ENCODE peak calls at places on chromosome 15, in four cellular contexts. One of them, this sample, is unnamed.

GRCh38 chr15:26891448-26891881 is 24.6 kb downstream of the GABRA5 start:
- DNase-seq in breast epithelium: peak
- DNase-seq in body of pancreas: peak
- DNase-seq in Peyer's patch: no peak
- DNase-seq in this sample: peak

GRCh38 chr15:81642451-81642990 is 268.5 kb upstream of the TMC3 start:
- DNase-seq in body of pancreas: no peak
- DNase-seq in breast epithelium: no peak
- DNase-seq in Peyer's patch: no peak
- DNase-seq in this sample: no peak

GRCh38 chr15:91032919-91033803 is 10.8 kb upstream of the VPS33B start:
- DNase-seq in Peyer's patch: peak
- DNase-seq in body of pancreas: peak
- DNase-seq in breast epithelium: peak
- DNase-seq in this sample: peak

GRCh38 chr15:28915041-28915810 is 29.5 kb downstream of the APBA2 start:
- DNase-seq in body of pancreas: no peak
- DNase-seq in Peyer's patch: no peak
- DNase-seq in breast epithelium: no peak
- DNase-seq in this sample: no peak

GRCh38 chr15:71746719-71747118 is 63.6 kb upstream of the NR2E3 start:
- DNase-seq in breast epithelium: peak
- DNase-seq in body of pancreas: no peak
- DNase-seq in Peyer's patch: no peak
- DNase-seq in this sample: no peak

GRCh38 chr15:58546635-58547627 is 115.1 kb downstream of the LIPC start:
- DNase-seq in body of pancreas: peak
- DNase-seq in breast epithelium: no peak
- DNase-seq in Peyer's patch: no peak
- DNase-seq in this sample: peak

GRCh38 chr15:65290228-65290627 is 3.5 kb upstream of the PARP16 start:
- DNase-seq in body of pancreas: no peak
- DNase-seq in breast epithelium: no peak
- DNase-seq in Peyer's patch: no peak
- DNase-seq in this sample: no peak

GRCh38 chr15:101455291-101455916 is 34.1 kb downstream of the PCSK6 start:
- DNase-seq in breast epithelium: peak
- DNase-seq in body of pancreas: no peak
- DNase-seq in Peyer's patch: no peak
- DNase-seq in this sample: peak

GRCh38 chr15:90031231-90031791 is 30.2 kb downstream of the ZNF710 start:
- DNase-seq in Peyer's patch: peak
- DNase-seq in body of pancreas: no peak
- DNase-seq in breast epithelium: no peak
- DNase-seq in this sample: peak

GRCh38 chr15:32700501-32701150 is 17.2 kb upstream of the GREM1 start:
- DNase-seq in body of pancreas: peak
- DNase-seq in Peyer's patch: no peak
- DNase-seq in breast epithelium: no peak
- DNase-seq in this sample: no peak

GRCh38 chr15:56765252-56765651 is 31.9 kb upstream of the ZNF280D start:
- DNase-seq in Peyer's patch: no peak
- DNase-seq in body of pancreas: no peak
- DNase-seq in breast epithelium: no peak
- DNase-seq in this sample: no peak

GRCh38 chr15:78140296-78140695 is 8.9 kb upstream of the IDH3A start:
- DNase-seq in Peyer's patch: no peak
- DNase-seq in body of pancreas: no peak
- DNase-seq in breast epithelium: no peak
- DNase-seq in this sample: no peak

GRCh38 chr15:67033012-67033411 is 32.4 kb upstream of the SMAD3 start:
- DNase-seq in breast epithelium: no peak
- DNase-seq in body of pancreas: no peak
- DNase-seq in Peyer's patch: no peak
- DNase-seq in this sample: no peak

GRCh38 chr15:40080104-40080503 is 28.6 kb downstream of the BMF start:
- DNase-seq in body of pancreas: no peak
- DNase-seq in Peyer's patch: no peak
- DNase-seq in breast epithelium: no peak
- DNase-seq in this sample: no peak

GRCh38 chr15:64635486-64635815 is 139.9 kb downstream of the RBPMS2 start:
- DNase-seq in body of pancreas: no peak
- DNase-seq in Peyer's patch: no peak
- DNase-seq in breast epithelium: no peak
- DNase-seq in this sample: no peak

GRCh38 chr15:57464480-57464879 is 88.2 kb downstream of the CGNL1 start:
- DNase-seq in Peyer's patch: no peak
- DNase-seq in body of pancreas: no peak
- DNase-seq in breast epithelium: no peak
- DNase-seq in this sample: no peak

GRCh38 chr15:86568378-86568777 is 488.7 kb downstream of the AGBL1 start:
- DNase-seq in body of pancreas: no peak
- DNase-seq in breast epithelium: no peak
- DNase-seq in Peyer's patch: no peak
- DNase-seq in this sample: no peak

GRCh38 chr15:71484080-71484479 is 326.3 kb upstream of the NR2E3 start:
- DNase-seq in body of pancreas: no peak
- DNase-seq in breast epithelium: no peak
- DNase-seq in Peyer's patch: no peak
- DNase-seq in this sample: no peak

GRCh38 chr15:63381301-63382192 is at the start of gene CA12:
- DNase-seq in Peyer's patch: peak
- DNase-seq in breast epithelium: peak
- DNase-seq in body of pancreas: peak
- DNase-seq in this sample: no peak

GRCh38 chr15:25939122-25939521 is 76.0 kb upstream of the ATP10A start:
- DNase-seq in breast epithelium: no peak
- DNase-seq in Peyer's patch: no peak
- DNase-seq in body of pancreas: no peak
- DNase-seq in this sample: no peak

GRCh38 chr15:55403531-55403930 is 4.6 kb downstream of the CCPG1 start:
- DNase-seq in breast epithelium: no peak
- DNase-seq in body of pancreas: no peak
- DNase-seq in Peyer's patch: no peak
- DNase-seq in this sample: no peak

GRCh38 chr15:35663956-35664355 is 118.0 kb upstream of the DPH6 start:
- DNase-seq in breast epithelium: no peak
- DNase-seq in body of pancreas: no peak
- DNase-seq in Peyer's patch: no peak
- DNase-seq in this sample: no peak

GRCh38 chr15:26628879-26629529 is 143.9 kb downstream of the GABRB3 start:
- DNase-seq in Peyer's patch: peak
- DNase-seq in breast epithelium: peak
- DNase-seq in body of pancreas: peak
- DNase-seq in this sample: peak

GRCh38 chr15:77944002-77944867 is 133.3 kb downstream of the TBC1D2B start:
- DNase-seq in breast epithelium: peak
- DNase-seq in body of pancreas: peak
- DNase-seq in Peyer's patch: peak
- DNase-seq in this sample: peak

DNA sequence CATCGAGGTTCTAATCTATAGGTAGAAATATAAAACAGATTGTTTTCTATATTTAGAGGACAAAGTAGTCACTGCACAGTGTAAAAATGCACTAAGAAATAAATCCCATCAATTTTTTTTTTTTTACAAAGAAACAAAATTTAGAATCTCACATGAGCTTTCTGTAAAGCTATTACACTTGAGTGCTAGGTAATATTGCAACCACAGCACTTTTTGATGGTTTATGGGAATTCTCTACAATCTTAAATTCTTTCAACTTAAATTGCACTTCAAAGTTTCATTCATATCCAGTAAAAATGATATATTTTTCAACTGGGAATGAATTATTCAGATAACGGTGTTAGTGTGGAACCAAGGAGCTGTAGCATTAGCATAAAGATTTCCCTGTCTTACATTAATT is 1035.4 kb downstream of the SQOR start:
- DNase-seq in body of pancreas: no peak
- DNase-seq in Peyer's patch: no peak
- DNase-seq in breast epithelium: no peak
- DNase-seq in this sample: no peak
- TF ChIP-seq CTCF in body of pancreas: no peak
- TF ChIP-seq CTCF in Peyer's patch: no peak
- TF ChIP-seq CTCF in breast epithelium: no peak
- TF ChIP-seq CTCF in this sample: no peak

GRCh38 chr15:70358011-70358819 is 260.5 kb upstream of the TLE3 start:
- DNase-seq in breast epithelium: no peak
- DNase-seq in Peyer's patch: no peak
- DNase-seq in body of pancreas: no peak
- DNase-seq in this sample: no peak
- TF ChIP-seq POLR2A in breast epithelium: no peak
- TF ChIP-seq POLR2A in Peyer's patch: no peak
- TF ChIP-seq POLR2A in body of pancreas: no peak
- TF ChIP-seq POLR2A in this sample: no peak

GRCh38 chr15:41921167-41921566 is 27.3 kb upstream of the SPTBN5 start:
- DNase-seq in body of pancreas: no peak
- DNase-seq in Peyer's patch: no peak
- DNase-seq in breast epithelium: peak
- DNase-seq in this sample: no peak
- H3K27ac ChIP-seq in body of pancreas: peak
- H3K27ac ChIP-seq in Peyer's patch: no peak
- H3K27ac ChIP-seq in breast epithelium: peak
- H3K27ac ChIP-seq in this sample: peak

DNA sequence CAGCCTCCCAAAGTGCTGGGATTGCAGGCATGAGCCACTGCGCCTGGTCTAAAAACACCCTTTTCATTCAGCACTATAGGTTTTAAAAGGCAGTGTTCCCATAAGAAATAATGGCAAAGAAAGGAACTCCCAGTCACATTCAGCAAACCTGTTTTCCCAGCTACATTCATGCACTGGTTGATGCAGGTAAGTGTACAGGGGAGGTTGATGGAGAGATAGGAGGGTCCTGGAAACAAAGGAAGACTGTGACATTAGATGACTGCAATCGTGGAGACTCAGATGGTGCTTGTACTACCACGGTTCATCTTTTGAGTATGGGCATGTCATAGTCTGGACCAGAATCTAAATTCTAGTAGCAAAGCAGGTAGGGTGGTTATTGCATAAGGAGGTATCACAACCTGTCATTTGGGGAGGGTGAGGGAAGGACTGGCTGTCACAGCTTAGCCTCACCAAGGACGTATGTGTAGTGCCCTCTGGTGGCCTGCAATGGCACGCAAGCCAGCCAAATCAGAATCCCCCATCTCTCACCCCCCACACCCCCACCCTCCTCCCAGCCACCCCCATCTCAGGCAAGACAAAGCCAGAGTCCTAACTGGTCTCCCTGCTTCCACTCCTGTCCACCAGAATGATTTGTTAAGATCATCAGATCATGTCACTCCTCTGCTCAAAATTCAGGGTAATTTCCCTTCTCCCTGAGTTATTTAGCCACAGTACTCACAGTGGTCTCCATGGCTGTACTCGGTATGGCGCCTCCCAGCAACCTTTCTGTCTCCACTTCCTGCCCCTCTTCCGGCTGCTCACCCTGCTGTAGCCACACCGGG is 28.8 kb upstream of the UBL7 start:
- DNase-seq in breast epithelium: no peak
- DNase-seq in Peyer's patch: peak
- DNase-seq in body of pancreas: peak
- DNase-seq in this sample: peak
- TF ChIP-seq CTCF in breast epithelium: no peak
- TF ChIP-seq CTCF in Peyer's patch: peak
- TF ChIP-seq CTCF in body of pancreas: peak
- TF ChIP-seq CTCF in this sample: peak

DNA sequence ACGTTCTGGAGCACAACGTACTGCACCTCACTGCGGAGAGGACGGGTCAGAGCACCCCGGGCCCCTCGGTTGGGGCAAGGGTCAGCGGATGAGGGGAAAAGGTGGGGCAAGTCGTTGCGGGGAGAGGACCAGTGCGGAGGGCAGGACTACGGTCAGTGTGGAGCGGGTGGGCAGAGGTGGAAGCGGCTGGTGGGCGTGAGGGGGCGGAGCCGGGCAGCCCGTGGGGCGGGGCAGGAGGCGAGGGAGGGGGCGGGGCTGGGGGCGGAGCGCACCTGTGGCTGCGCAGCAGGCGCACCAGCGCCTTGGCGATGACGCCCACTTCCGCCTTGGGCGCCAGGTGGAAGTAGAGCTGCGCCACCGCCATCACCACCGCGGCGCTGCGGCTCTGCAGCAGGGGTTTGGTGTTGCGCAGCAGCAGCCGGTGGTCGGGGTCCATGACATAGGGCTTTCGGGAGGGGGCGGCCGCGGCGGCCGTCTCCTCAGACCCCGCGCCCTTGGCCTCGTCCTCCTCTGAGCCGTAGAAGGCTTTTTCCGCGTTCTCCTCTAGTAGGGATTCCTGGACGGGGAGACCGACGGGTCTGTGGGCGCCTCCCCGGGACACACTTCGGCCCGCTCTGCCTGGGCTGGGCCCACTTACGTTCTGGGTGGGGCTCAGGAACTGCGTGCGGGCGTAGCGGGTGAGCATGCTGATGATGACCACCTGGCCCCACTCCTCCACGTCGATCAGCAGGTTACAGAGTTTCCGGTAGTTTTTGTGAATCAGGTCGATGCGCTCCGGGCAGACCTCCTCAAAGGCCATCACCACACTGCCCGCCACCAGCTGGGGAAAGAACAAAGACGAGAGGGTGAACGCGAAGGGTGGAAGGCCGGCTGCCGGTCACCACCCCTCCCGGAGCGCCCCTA is 29.2 kb downstream of the AP3B2 start:
- DNase-seq in body of pancreas: peak
- DNase-seq in breast epithelium: peak
- DNase-seq in Peyer's patch: peak
- DNase-seq in this sample: no peak
- TF ChIP-seq POLR2A in body of pancreas: peak
- TF ChIP-seq POLR2A in breast epithelium: peak
- TF ChIP-seq POLR2A in Peyer's patch: peak
- TF ChIP-seq POLR2A in this sample: no peak